ENCODE peak calls at places on chromosomes 6 and 20, in nine cellular contexts. Z, S, U, A, W, F, M, I and G are unnamed samples.

GRCh38 chr6:34292954-34293353 is 44.1 kb upstream of the SMIM29 start:
- DNase-seq in U (no peak), F (no peak), I (no peak), M (no peak), S (no peak), W (no peak), A (no peak), Z (no peak), G (no peak)

GRCh38 chr20:41078329-41078728 is 49.7 kb downstream of the TOP1 start:
- DNase-seq in I (no peak), A (no peak), W (no peak), U (peak), S (no peak), M (peak), Z (peak), F (peak), G (peak)

GRCh38 chr6:87183687-87184086 is 28.3 kb downstream of the ZNF292 start:
- DNase-seq in A (no peak), F (peak), M (peak), Z (peak), I (no peak), S (no peak), U (peak), W (no peak), G (peak)

GRCh38 chr20:56400001-56400640 is 7.7 kb downstream of the CSTF1 start:
- DNase-seq in U (peak), W (peak), S (peak), F (peak), A (no peak), M (peak), Z (peak), I (no peak), G (peak)

GRCh38 chr6:100118301-100118700 is 124.3 kb upstream of the MCHR2 start:
- DNase-seq in U (no peak), Z (no peak), W (no peak), A (no peak), F (no peak), M (no peak), I (no peak), S (no peak), G (no peak)

GRCh38 chr6:128491041-128491642 is 29.3 kb downstream of the PTPRK start:
- DNase-seq in I (no peak), F (no peak), A (no peak), W (no peak), S (no peak), U (peak), M (peak), Z (peak), G (no peak)

GRCh38 chr20:57717797-57718196 is 8.0 kb upstream of the PMEPA1 start:
- DNase-seq in A (no peak), I (no peak), U (peak), F (no peak), Z (peak), W (no peak), S (no peak), M (peak), G (peak)

GRCh38 chr6:75317503-75318206 is 33.1 kb upstream of the TMEM30A start:
- DNase-seq in I (no peak), F (no peak), U (peak), Z (peak), S (no peak), M (no peak), W (no peak), A (no peak), G (peak)

GRCh38 chr6:15391500-15391899 is 145.6 kb downstream of the JARID2 start:
- DNase-seq in S (no peak), F (no peak), U (no peak), I (no peak), W (no peak), Z (no peak), A (no peak), M (no peak), G (no peak)

GRCh38 chr20:46573234-46573633 is 22.8 kb upstream of the OCSTAMP start:
- DNase-seq in U (no peak), W (no peak), S (no peak), F (no peak), I (no peak), M (no peak), A (no peak), Z (no peak), G (no peak)

GRCh38 chr20:32501709-32502108 is 83.4 kb downstream of the NOL4L start:
- DNase-seq in U (peak), A (no peak), I (no peak), S (no peak), W (no peak), M (peak), Z (peak), F (no peak), G (peak)

GRCh38 chr6:25700841-25701240 is 48.8 kb downstream of the SCGN start:
- DNase-seq in F (no peak), A (no peak), Z (no peak), W (no peak), S (no peak), U (no peak), I (no peak), M (no peak), G (no peak)

GRCh38 chr6:52538921-52539354 is 37.9 kb downstream of the TRAM2 start:
- DNase-seq in U (no peak), W (no peak), S (no peak), I (no peak), A (no peak), F (no peak), Z (peak), M (no peak), G (peak)

GRCh38 chr6:55276745-55277627 is 50.3 kb upstream of the GFRAL start:
- DNase-seq in W (peak), A (peak), M (peak), F (peak), Z (peak), U (peak), S (no peak), I (peak), G (peak)

GRCh38 chr6:5094327-5094726 is 9.2 kb downstream of the PPP1R3G start:
- DNase-seq in Z (peak), F (no peak), W (peak), S (peak), I (no peak), U (peak), A (no peak), M (peak), G (peak)

GRCh38 chr20:41407617-41408016 is 41.0 kb upstream of the EMILIN3 start:
- DNase-seq in Z (no peak), I (no peak), U (no peak), S (no peak), A (no peak), F (no peak), M (no peak), W (no peak), G (no peak)

GRCh38 chr20:56393133-56393472 is 658 bp downstream of the CSTF1 start:
- DNase-seq in F (peak), A (no peak), W (no peak), U (peak), S (no peak), Z (no peak), I (no peak), M (no peak), G (no peak)

GRCh38 chr6:96787846-96788580 is 49.3 kb downstream of the GPR63 start:
- DNase-seq in M (no peak), U (no peak), A (no peak), F (peak), S (no peak), I (no peak), Z (no peak), W (no peak), G (no peak)

GRCh38 chr6:87291879-87292278 is 30.5 kb upstream of the SMIM8 start:
- DNase-seq in M (no peak), Z (no peak), I (no peak), A (no peak), W (no peak), F (no peak), U (no peak), S (no peak), G (no peak)

GRCh38 chr6:56693246-56693607 is 50.5 kb upstream of the DST start:
- DNase-seq in S (peak), M (peak), Z (peak), F (no peak), W (no peak), I (peak), U (peak), A (no peak), G (peak)

GRCh38 chr20:54933212-54933904 is 458.0 kb downstream of the DOK5 start:
- DNase-seq in U (no peak), A (no peak), M (no peak), I (no peak), W (no peak), Z (no peak), F (no peak), S (no peak), G (no peak)

GRCh38 chr6:160733045-160733646 is 31.1 kb downstream of the PLG start:
- DNase-seq in U (peak), M (peak), A (peak), W (no peak), Z (peak), I (no peak), F (peak), S (no peak), G (peak)

GRCh38 chr6:113461153-113461897 is 395.8 kb upstream of the MARCKS start:
- DNase-seq in U (peak), M (peak), Z (peak), S (no peak), W (no peak), F (no peak), A (no peak), I (no peak), G (no peak)

GRCh38 chr6:112571886-112572285 is 224.8 kb downstream of the RFPL4B start:
- DNase-seq in W (peak), F (no peak), M (peak), I (no peak), S (no peak), Z (peak), U (peak), A (no peak), G (peak)

GRCh38 chr20:37331060-37331857 is 14.7 kb upstream of the SRC start:
- DNase-seq in M (no peak), U (no peak), Z (no peak), W (no peak), F (no peak), A (no peak), S (no peak), I (no peak), G (no peak)

GRCh38 chr6:137883400-137883888 is 16.4 kb downstream of the TNFAIP3 start:
- DNase-seq in U (peak), A (no peak), F (peak), Z (no peak), S (no peak), I (no peak), M (no peak), W (no peak), G (no peak)

GRCh38 chr6:30845183-30845582 is 39.1 kb upstream of the DDR1 start:
- DNase-seq in I (no peak), A (peak), Z (no peak), S (no peak), M (no peak), F (no peak), U (no peak), W (no peak), G (no peak)

GRCh38 chr20:25035924-25036323 is 22.0 kb downstream of the ACSS1 start:
- DNase-seq in M (no peak), Z (no peak), U (no peak), S (no peak), A (no peak), F (peak), I (no peak), W (no peak), G (no peak)

GRCh38 chr6:395432-396125 is 4.0 kb downstream of the IRF4 start:
- DNase-seq in W (no peak), S (no peak), M (no peak), U (no peak), Z (no peak), A (no peak), F (no peak), I (no peak), G (no peak)

GRCh38 chr6:15480546-15480945 is 182.3 kb downstream of the DTNBP1 start:
- DNase-seq in I (no peak), W (no peak), U (no peak), F (no peak), Z (no peak), M (no peak), A (no peak), S (no peak), G (no peak)

GRCh38 chr20:20368414-20369352 is 779 bp downstream of the INSM1 start:
- DNase-seq in I (no peak), M (no peak), Z (no peak), F (no peak), S (no peak), A (peak), U (no peak), W (no peak), G (no peak)

GRCh38 chr6:27293436-27294152 is 18.5 kb downstream of the POM121L2 start:
- DNase-seq in A (peak), I (no peak), U (peak), M (peak), F (peak), W (no peak), Z (peak), S (no peak), G (peak)

GRCh38 chr6:73003302-73003701 is 222.0 kb downstream of the KHDC1L start:
- DNase-seq in S (no peak), I (no peak), A (no peak), M (no peak), Z (no peak), U (no peak), F (no peak), W (no peak), G (no peak)

GRCh38 chr6:69696273-69696672 is 100.5 kb downstream of the LMBRD1 start:
- DNase-seq in A (no peak), M (peak), S (no peak), F (peak), I (no peak), W (no peak), Z (peak), U (peak), G (no peak)

GRCh38 chr20:59131541-59132285 is 31.9 kb upstream of the ZNF831 start:
- DNase-seq in U (no peak), Z (no peak), W (no peak), A (no peak), F (no peak), S (no peak), I (no peak), M (no peak), G (no peak)

GRCh38 chr6:79028641-79029314 is 49.3 kb downstream of the PHIP start:
- DNase-seq in U (peak), F (no peak), M (no peak), Z (peak), I (no peak), A (no peak), S (no peak), W (no peak), G (peak)

GRCh38 chr6:17907467-17908229 is 79.8 kb downstream of the KIF13A start:
- DNase-seq in F (peak), W (peak), A (no peak), M (peak), I (peak), S (peak), Z (peak), U (peak), G (peak)

GRCh38 chr20:36872857-36873256 is 3.1 kb upstream of the TLDC2 start:
- DNase-seq in Z (no peak), M (no peak), S (no peak), U (no peak), I (peak), W (no peak), F (no peak), A (no peak), G (no peak)

GRCh38 chr6:12395898-12396297 is 105.7 kb downstream of the EDN1 start:
- DNase-seq in S (no peak), M (no peak), F (no peak), U (peak), I (no peak), A (no peak), Z (no peak), W (no peak), G (no peak)

GRCh38 chr20:21693322-21693721 is 12.1 kb upstream of the PAX1 start:
- DNase-seq in Z (no peak), W (no peak), I (no peak), F (peak), A (peak), M (no peak), U (no peak), S (no peak), G (no peak)
- TF ChIP-seq CTCF in Z (no peak), W (no peak), I (no peak), F (peak), A (peak), M (no peak), U (no peak), S (no peak), G (peak)

DNA sequence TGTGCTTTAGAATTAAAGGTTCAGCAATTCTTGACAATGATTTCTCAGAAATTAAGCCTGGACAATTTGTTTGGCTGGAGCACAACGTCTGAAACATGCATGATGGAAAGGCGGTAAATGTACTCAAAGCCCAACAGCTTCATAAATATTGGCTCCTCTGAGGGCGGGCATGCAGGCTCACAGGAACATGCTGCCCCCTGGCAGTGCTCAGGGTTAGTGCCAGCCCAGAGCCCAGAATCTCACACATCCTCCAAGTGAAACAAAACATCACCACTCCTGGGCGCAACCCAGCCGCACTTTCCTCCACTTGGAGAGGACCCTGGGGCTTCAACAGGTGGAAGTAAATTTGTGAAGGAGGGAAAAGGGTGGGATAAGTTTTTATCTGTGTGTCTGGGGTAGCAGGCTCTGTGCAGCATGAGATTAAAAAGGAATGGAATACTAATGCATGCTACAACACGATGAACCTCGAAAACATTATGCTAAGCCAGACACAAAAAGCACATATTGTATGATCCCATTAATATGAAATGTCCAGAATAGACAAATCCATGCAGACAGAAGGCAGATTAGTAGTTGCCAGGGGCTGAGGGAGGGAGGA is 54.1 kb upstream of the PTPRT start:
- DNase-seq in W (no peak), Z (no peak), M (no peak), I (no peak), A (peak), U (no peak), S (no peak), F (peak), G (no peak)
- TF ChIP-seq CTCF in W (peak), Z (no peak), M (no peak), I (no peak), A (peak), U (no peak), S (no peak), F (peak), G (peak)

GRCh38 chr6:103800131-103800670 is 1059.5 kb downstream of the HACE1 start:
- DNase-seq in W (no peak), U (no peak), S (no peak), A (no peak), I (no peak), Z (no peak), M (no peak), F (no peak), G (no peak)

GRCh38 chr6:103798166-103798565 is 1061.6 kb downstream of the HACE1 start:
- DNase-seq in W (no peak), U (no peak), I (no peak), S (no peak), Z (no peak), A (no peak), F (no peak), M (no peak), G (no peak)

GRCh38 chr6:103797738-103798137 is 1062.0 kb downstream of the HACE1 start:
- DNase-seq in S (no peak), F (no peak), I (no peak), Z (no peak), A (no peak), U (peak), M (peak), W (no peak), G (no peak)
- TF ChIP-seq CTCF in S (no peak), F (no peak), I (peak), Z (no peak), A (peak), U (peak), M (peak), W (peak), G (peak)

GRCh38 chr6:142463988-142464387 is 162.2 kb downstream of the ADGRG6 start:
- DNase-seq in F (no peak), A (no peak), M (no peak), U (no peak), S (no peak), I (no peak), Z (no peak), W (no peak), G (no peak)

GRCh38 chr6:142458857-142459256 is 157.1 kb downstream of the ADGRG6 start:
- DNase-seq in I (no peak), F (no peak), A (no peak), S (no peak), U (no peak), M (no peak), W (no peak), Z (no peak), G (no peak)

GRCh38 chr6:142457638-142458406 is 156.0 kb downstream of the ADGRG6 start:
- DNase-seq in I (no peak), S (no peak), U (no peak), A (no peak), W (no peak), M (no peak), Z (no peak), F (no peak), G (no peak)

GRCh38 chr6:142459267-142459666 is 157.5 kb downstream of the ADGRG6 start:
- DNase-seq in I (no peak), S (no peak), A (no peak), U (peak), W (no peak), Z (peak), F (no peak), M (peak), G (peak)

GRCh38 chr6:142462260-142462659 is 160.5 kb downstream of the ADGRG6 start:
- DNase-seq in F (no peak), Z (no peak), I (no peak), U (no peak), A (no peak), S (no peak), M (no peak), W (no peak), G (no peak)
- TF ChIP-seq CTCF in F (peak), Z (no peak), I (no peak), U (peak), A (peak), S (no peak), M (peak), W (no peak), G (peak)

GRCh38 chr6:2173203-2173961 is 72.0 kb downstream of the GMDS start:
- DNase-seq in A (no peak), M (no peak), U (no peak), W (no peak), I (no peak), F (no peak), Z (no peak), S (no peak), G (no peak)

GRCh38 chr6:2168480-2168879 is 76.9 kb downstream of the GMDS start:
- DNase-seq in A (no peak), I (no peak), Z (peak), W (no peak), U (no peak), F (no peak), S (no peak), M (no peak), G (peak)

GRCh38 chr6:2166717-2167116 is 78.7 kb downstream of the GMDS start:
- DNase-seq in S (no peak), M (peak), W (no peak), F (no peak), I (no peak), A (no peak), U (no peak), Z (peak), G (no peak)

GRCh38 chr6:2171728-2172127 is 73.7 kb downstream of the GMDS start:
- DNase-seq in F (no peak), S (no peak), U (peak), Z (no peak), I (no peak), W (no peak), A (no peak), M (no peak), G (no peak)
- TF ChIP-seq CTCF in F (no peak), S (no peak), U (no peak), Z (no peak), I (no peak), W (no peak), A (no peak), M (no peak), G (no peak)

GRCh38 chr6:39026175-39026574 is 22.4 kb upstream of the GLP1R start:
- DNase-seq in I (no peak), A (no peak), W (no peak), F (peak), S (no peak), M (no peak), U (no peak), Z (no peak), G (no peak)

GRCh38 chr6:39029156-39030011 is 19.2 kb upstream of the GLP1R start:
- DNase-seq in F (peak), W (no peak), A (peak), I (no peak), U (peak), Z (no peak), S (no peak), M (no peak), G (no peak)
- TF ChIP-seq CTCF in F (peak), W (peak), A (peak), I (peak), U (peak), Z (peak), S (no peak), M (peak), G (peak)